ENCODE peak calls at places on chromosomes 3 and 15, in nine cellular contexts. A, X, U, F, E, I, P, O and Z are unnamed samples.

GRCh38 chr3:64909757-64910475 is 222.1 kb upstream of the ADAMTS9 start:
- DNase-seq in A (no peak), X (no peak), U (no peak), F (no peak), E (no peak), I (no peak), P (no peak), O (peak; percentile 71), Z (no peak)

GRCh38 chr3:3110749-3111361 is 681 bp upstream of the IL5RA start:
- DNase-seq in A (no peak), X (no peak), U (no peak), F (no peak), E (no peak), I (no peak), P (no peak), O (no peak), Z (no peak)

GRCh38 chr15:50940506-50940905 is 32.0 kb downstream of the AP4E1 start:
- DNase-seq in A (no peak), X (no peak), U (no peak), F (no peak), E (no peak), I (peak; percentile 41), P (no peak), O (no peak), Z (no peak)

GRCh38 chr3:36461588-36461987 is 81.3 kb downstream of the STAC start:
- DNase-seq in A (no peak), X (no peak), U (no peak), F (no peak), E (no peak), I (peak; percentile 5), P (no peak), O (no peak), Z (no peak)

GRCh38 chr15:87573534-87573933 is 683.0 kb downstream of the NTRK3 start:
- DNase-seq in A (no peak), X (no peak), U (no peak), F (no peak), E (no peak), I (no peak), P (no peak), O (no peak), Z (no peak)

GRCh38 chr3:197942956-197943556 is 6.9 kb upstream of the RPL35A start:
- DNase-seq in A (no peak), X (no peak), U (no peak), F (no peak), E (no peak), I (peak; percentile 61), P (no peak), O (no peak), Z (peak; percentile 68)

GRCh38 chr15:79002631-79003030 is 57.8 kb upstream of the CTSH start:
- DNase-seq in A (no peak), X (no peak), U (no peak), F (no peak), E (no peak), I (no peak), P (no peak), O (no peak), Z (no peak)

GRCh38 chr3:100966807-100967206 is 26.4 kb downstream of the ABI3BP start:
- DNase-seq in A (no peak), X (no peak), U (no peak), F (no peak), E (no peak), I (no peak), P (no peak), O (no peak), Z (no peak)

GRCh38 chr3:45873638-45874037 is 12.7 kb upstream of the CCR9 start:
- DNase-seq in A (no peak), X (no peak), U (no peak), F (no peak), E (no peak), I (no peak), P (no peak), O (no peak), Z (no peak)

GRCh38 chr3:190432216-190432615 is 17.5 kb downstream of the TMEM207 start:
- DNase-seq in A (no peak), X (no peak), U (no peak), F (no peak), E (no peak), I (peak; percentile 14), P (no peak), O (no peak), Z (peak; percentile 15)

GRCh38 chr3:10164546-10165393 is at the start of gene IRAK2:
- DNase-seq in A (no peak), X (peak; percentile 79), U (peak; percentile 36), F (peak; percentile 69), E (peak; percentile 61), I (peak; percentile 50), P (no peak), O (peak; percentile 35), Z (peak; percentile 73)

GRCh38 chr3:187949093-187949820 is 204.0 kb upstream of the BCL6 start:
- DNase-seq in A (no peak), X (no peak), U (no peak), F (no peak), E (no peak), I (no peak), P (no peak), O (no peak), Z (no peak)

GRCh38 chr15:26889298-26889898 is 22.5 kb downstream of the GABRA5 start:
- DNase-seq in A (no peak), X (no peak), U (no peak), F (peak; percentile 68), E (no peak), I (peak; percentile 64), P (no peak), O (peak; percentile 51), Z (peak; percentile 11)

GRCh38 chr15:100923902-100924301 is 4.7 kb downstream of the LRRK1 start:
- DNase-seq in A (no peak), X (no peak), U (no peak), F (peak; percentile 31), E (no peak), I (no peak), P (no peak), O (no peak), Z (no peak)

GRCh38 chr3:58274027-58274614 is 31.9 kb upstream of the RPP14 start:
- DNase-seq in A (no peak), X (no peak), U (no peak), F (no peak), E (no peak), I (peak; percentile 26), P (no peak), O (no peak), Z (no peak)

GRCh38 chr3:113829576-113830354 is 8.8 kb upstream of the GRAMD1C start:
- DNase-seq in A (no peak), X (no peak), U (no peak), F (no peak), E (no peak), I (no peak), P (no peak), O (no peak), Z (no peak)

GRCh38 chr3:37997321-37997720 is 6.7 kb downstream of the VILL start:
- DNase-seq in A (no peak), X (no peak), U (no peak), F (no peak), E (no peak), I (no peak), P (no peak), O (no peak), Z (no peak)

GRCh38 chr15:39621210-39621609 is 40.3 kb downstream of the THBS1 start:
- DNase-seq in A (no peak), X (no peak), U (no peak), F (no peak), E (no peak), I (no peak), P (no peak), O (no peak), Z (no peak)

GRCh38 chr3:111737712-111738097 is 121.4 kb upstream of the PHLDB2 start:
- DNase-seq in A (no peak), X (peak; percentile 31), U (no peak), F (no peak), E (peak; percentile 59), I (peak; percentile 98), P (no peak), O (no peak), Z (no peak)

GRCh38 chr15:42499888-42500609 is 4.6 kb downstream of the SNAP23 start:
- DNase-seq in A (no peak), X (no peak), U (no peak), F (no peak), E (no peak), I (no peak), P (no peak), O (no peak), Z (no peak)

GRCh38 chr15:46723308-46723707 is 994.0 kb upstream of the SEMA6D start:
- DNase-seq in A (no peak), X (no peak), U (no peak), F (no peak), E (no peak), I (no peak), P (no peak), O (no peak), Z (no peak)

GRCh38 chr3:184334470-184335158 is 2.8 kb upstream of the FAM131A start:
- DNase-seq in A (no peak), X (no peak), U (peak; percentile 40), F (peak; percentile 73), E (no peak), I (peak; percentile 86), P (no peak), O (no peak), Z (no peak)

GRCh38 chr3:186847437-186847836 is 4.9 kb downstream of the ADIPOQ start:
- DNase-seq in A (no peak), X (no peak), U (no peak), F (no peak), E (no peak), I (no peak), P (no peak), O (no peak), Z (no peak)